ENCODE peak calls at places on chromosomes 4 and X, in nine cellular contexts. R, B, Y, G, Q, U, F, T and M are unnamed samples.

GRCh38 chrX:45806410-45807121 is 605.9 kb upstream of the DIPK2B start:
- DNase-seq in Y (peak; percentile 78), F (peak; percentile 62), Q (no peak), G (peak; percentile 35), U (peak; percentile 31), T (no peak), R (no peak), B (no peak), M (no peak)

GRCh38 chr4:27084685-27085356 is 224.2 kb downstream of the STIM2 start:
- DNase-seq in R (peak; percentile 66), F (peak; percentile 53), Q (no peak), G (no peak), T (peak; percentile 34), U (peak; percentile 10), B (no peak), Y (no peak), M (no peak)

GRCh38 chrX:46666831-46667230 is 92.1 kb downstream of the SLC9A7 start:
- DNase-seq in Y (no peak), Q (no peak), F (no peak), R (no peak), U (no peak), G (no peak), B (no peak), T (no peak), M (no peak)

GRCh38 chrX:39762266-39762841 is 335.4 kb downstream of the BCOR start:
- DNase-seq in F (no peak), Q (no peak), U (peak; percentile 37), B (no peak), G (no peak), Y (no peak), R (no peak), T (no peak), M (no peak)

GRCh38 chrX:774536-774935 is 143.9 kb downstream of the SHOX start:
- DNase-seq in B (no peak), R (no peak), U (no peak), Y (no peak), Q (no peak), G (no peak), T (no peak), F (no peak), M (no peak)

GRCh38 chr4:22667332-22667731 is 25.4 kb upstream of the GBA3 start:
- DNase-seq in Y (no peak), T (no peak), F (no peak), U (no peak), B (no peak), Q (no peak), R (no peak), G (no peak), M (no peak)

GRCh38 chrX:120791013-120791643 is 84.5 kb downstream of the CT47B1 start:
- DNase-seq in F (peak; percentile 56), U (no peak), Y (peak; percentile 46), T (peak; percentile 79), R (peak; percentile 46), Q (no peak), G (no peak), B (peak; percentile 54), M (no peak)

GRCh38 chr4:106585920-106586349 is 217.4 kb upstream of the GIMD1 start:
- DNase-seq in B (no peak), G (no peak), Y (peak; percentile 57), R (no peak), U (peak; percentile 87), F (no peak), Q (no peak), T (peak; percentile 48), M (no peak)

GRCh38 chr4:134862116-134862515 is 660.5 kb upstream of the PABPC4L start:
- DNase-seq in U (peak; percentile 8), F (no peak), R (no peak), T (peak; percentile 32), G (peak; percentile 8), Y (no peak), B (no peak), Q (no peak), M (no peak)

GRCh38 chr4:86565641-86566040 is 28.5 kb upstream of the PTPN13 start:
- DNase-seq in G (no peak), B (no peak), U (no peak), T (no peak), Q (no peak), R (no peak), Y (no peak), F (no peak), M (no peak)

GRCh38 chr4:1409079-1409805 is 3.0 kb upstream of the NKX1-1 start:
- DNase-seq in F (peak; percentile 37), Y (no peak), U (no peak), B (no peak), R (peak; percentile 44), T (no peak), G (no peak), Q (no peak), M (no peak)

GRCh38 chr4:108060164-108060563 is 70.5 kb downstream of the HADH start:
- DNase-seq in B (no peak), R (no peak), G (no peak), U (peak; percentile 28), Y (peak; percentile 16), T (peak; percentile 41), Q (no peak), F (no peak), M (no peak)

GRCh38 chr4:1099684-1100335 is 13.6 kb downstream of the RNF212 start:
- DNase-seq in Q (no peak), G (no peak), R (no peak), Y (no peak), U (no peak), F (no peak), B (no peak), T (no peak), M (no peak)

DNA sequence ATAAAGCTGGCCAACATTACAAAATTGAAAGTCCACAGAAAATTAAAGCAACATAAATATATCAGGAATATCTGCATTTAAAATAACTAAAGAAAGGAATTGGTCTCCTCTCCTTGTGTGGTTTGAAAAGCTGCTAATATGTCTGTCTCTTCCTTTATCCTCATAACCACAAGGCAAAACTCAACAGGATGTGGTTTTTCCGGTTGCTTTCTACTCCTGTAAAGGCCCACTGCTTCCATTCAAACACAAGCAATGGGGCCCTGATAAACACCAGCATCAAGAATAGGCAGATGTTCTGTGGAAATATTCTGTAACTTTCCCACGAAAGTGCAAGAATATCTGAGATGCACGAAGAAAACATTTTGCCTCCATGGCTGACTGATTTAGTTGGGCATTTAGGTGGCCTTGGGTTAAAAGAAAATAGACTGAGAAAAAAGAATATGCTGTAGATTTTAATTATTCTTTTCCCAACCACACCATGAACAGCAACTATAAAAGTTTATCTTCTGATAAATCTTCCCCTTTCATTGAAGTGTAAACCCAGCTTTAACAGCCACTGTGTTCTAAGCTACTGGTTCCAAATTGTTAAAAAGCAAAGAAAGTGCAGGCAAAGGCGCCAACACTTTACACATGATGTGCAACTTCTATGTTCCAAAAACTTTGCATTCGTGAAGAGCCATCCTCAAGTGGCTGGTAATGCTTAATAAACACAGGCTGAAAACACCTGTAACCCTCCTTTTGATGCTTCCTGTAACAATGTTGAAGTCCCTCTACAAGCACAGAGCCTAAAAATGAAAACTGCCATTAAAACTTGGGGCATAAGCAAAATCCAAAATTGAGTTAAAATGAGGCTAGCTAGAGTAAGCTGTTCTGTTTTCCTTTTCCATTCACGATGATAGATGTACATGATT is 50.5 kb upstream of the NDST3 start:
- DNase-seq in Y (no peak), F (no peak), Q (no peak), U (peak; percentile 41), R (no peak), G (no peak), B (no peak), T (no peak), M (no peak)
- TF ChIP-seq CTCF in Y (no peak), F (no peak), Q (no peak), U (no peak), R (no peak), G (no peak), B (no peak), T (no peak), M (no peak)

GRCh38 chrX:49232525-49232924 is 615 bp downstream of the CACNA1F start:
- DNase-seq in Q (no peak), T (no peak), F (no peak), B (no peak), Y (no peak), G (no peak), U (no peak), R (no peak), M (no peak)

GRCh38 chrX:49230500-49231232 is 2.5 kb downstream of the CACNA1F start:
- DNase-seq in R (peak; percentile 78), T (no peak), U (no peak), G (no peak), F (peak; percentile 88), B (peak; percentile 72), Q (peak; percentile 91), Y (no peak), M (peak; percentile 54)

GRCh38 chrX:49231333-49232000 is 1.7 kb downstream of the CACNA1F start:
- DNase-seq in T (no peak), U (no peak), Y (no peak), B (no peak), F (no peak), Q (no peak), R (no peak), G (no peak), M (no peak)

GRCh38 chrX:49233887-49234555 is 881 bp upstream of the CACNA1F start:
- DNase-seq in F (no peak), Y (no peak), B (no peak), U (no peak), R (no peak), G (no peak), T (no peak), Q (no peak), M (no peak)

DNA sequence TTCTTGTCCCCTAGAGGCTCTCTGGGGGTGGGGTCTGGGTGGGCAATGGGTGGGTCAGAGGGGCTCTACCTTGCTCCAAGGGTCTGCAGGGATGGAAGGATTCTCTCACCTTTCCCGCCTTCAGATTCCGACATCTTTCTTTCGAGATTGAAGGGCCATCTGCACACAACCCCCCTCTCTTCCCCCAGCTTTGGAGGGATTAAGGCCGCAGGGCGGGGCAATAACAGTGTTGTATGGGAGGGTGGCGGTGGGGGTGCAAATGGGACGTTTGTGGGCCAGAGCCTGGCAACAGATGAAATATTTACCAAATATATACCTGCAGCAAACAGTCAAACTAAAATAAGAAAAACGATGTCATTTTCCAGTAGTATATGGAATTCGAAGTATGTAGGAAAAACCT is at the start of gene CACNA1F:
- DNase-seq in F (no peak), U (no peak), Y (no peak), T (no peak), Q (no peak), R (no peak), B (no peak), G (no peak), M (no peak)
- TF ChIP-seq CTCF in F (no peak), U (no peak), Y (no peak), T (no peak), Q (no peak), R (no peak), B (no peak), G (no peak), M (no peak)

DNA sequence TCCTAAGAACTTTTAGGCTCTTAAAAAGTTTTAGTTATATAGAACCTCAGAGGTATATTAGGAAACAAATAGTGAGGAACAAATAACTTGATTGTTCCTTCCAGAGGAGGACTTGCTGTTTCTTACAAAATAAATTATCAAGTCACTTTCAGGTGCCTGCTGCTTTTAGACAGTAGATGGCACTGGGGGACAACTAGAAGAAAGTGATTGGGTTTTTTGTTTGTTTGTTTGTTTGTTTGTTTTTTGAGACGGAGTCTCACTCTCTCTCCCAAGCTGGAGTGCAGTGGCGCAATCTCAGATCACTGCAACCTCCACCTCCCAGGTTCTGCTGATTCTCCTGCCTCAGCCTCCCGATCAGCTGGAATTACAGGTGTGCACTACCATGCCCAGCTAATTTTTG is 35.4 kb upstream of the CDKL5 start:
- DNase-seq in T (peak; percentile 35), U (no peak), F (no peak), Q (no peak), B (no peak), Y (no peak), G (no peak), R (no peak), M (no peak)
- TF ChIP-seq CTCF in T (peak; percentile 57), U (peak; percentile 38), F (no peak), Q (no peak), B (no peak), Y (no peak), G (no peak), R (no peak), M (no peak)

GRCh38 chrX:103774070-103774642 is 2.5 kb upstream of the PLP1 start:
- DNase-seq in R (no peak), G (no peak), Q (no peak), Y (peak; percentile 10), U (peak; percentile 17), T (peak; percentile 72), B (no peak), F (no peak), M (no peak)
- TF ChIP-seq CTCF in R (peak; percentile 18), G (peak; percentile 49), Q (peak; percentile 36), Y (peak; percentile 61), U (peak; percentile 71), T (peak; percentile 78), B (peak; percentile 40), F (no peak), M (no peak)